ENCODE peak calls at places on chromosomes 1 and 21, in six cellular contexts. G, H, Z, E, I and K are unnamed samples.

GRCh38 chr1:225811622-225812487 is 1.9 kb downstream of the EPHX1 start:
- DNase-seq in E (peak), I (no peak), Z (no peak), H (no peak), G (peak), K (peak)

GRCh38 chr1:176880954-176881595 is 283.4 kb downstream of the ASTN1 start:
- DNase-seq in I (no peak), E (peak), H (peak), Z (peak), G (peak), K (peak)

GRCh38 chr1:67214420-67215174 is 48.3 kb downstream of the IL23R start:
- DNase-seq in H (peak), I (peak), G (no peak), Z (no peak), E (peak), K (no peak)

GRCh38 chr1:2258996-2259395 is 30.9 kb downstream of the SKI start:
- DNase-seq in I (no peak), E (no peak), H (no peak), Z (no peak), G (no peak), K (no peak)

GRCh38 chr1:44740179-44740617 is 561 bp downstream of the KIF2C start:
- DNase-seq in I (no peak), Z (no peak), E (no peak), H (no peak), G (no peak), K (no peak)

GRCh38 chr1:226627924-226628623 is 79.5 kb downstream of the STUM start:
- DNase-seq in I (no peak), H (no peak), G (no peak), Z (no peak), E (no peak), K (no peak)

GRCh38 chr1:225923381-225923691 is 714 bp downstream of the PYCR2 start:
- DNase-seq in H (no peak), E (peak), Z (peak), I (no peak), G (no peak), K (peak)

GRCh38 chr1:98854137-98854536 is 150.5 kb downstream of the PLPPR5 start:
- DNase-seq in H (no peak), Z (no peak), G (no peak), E (no peak), I (no peak), K (no peak)

DNA sequence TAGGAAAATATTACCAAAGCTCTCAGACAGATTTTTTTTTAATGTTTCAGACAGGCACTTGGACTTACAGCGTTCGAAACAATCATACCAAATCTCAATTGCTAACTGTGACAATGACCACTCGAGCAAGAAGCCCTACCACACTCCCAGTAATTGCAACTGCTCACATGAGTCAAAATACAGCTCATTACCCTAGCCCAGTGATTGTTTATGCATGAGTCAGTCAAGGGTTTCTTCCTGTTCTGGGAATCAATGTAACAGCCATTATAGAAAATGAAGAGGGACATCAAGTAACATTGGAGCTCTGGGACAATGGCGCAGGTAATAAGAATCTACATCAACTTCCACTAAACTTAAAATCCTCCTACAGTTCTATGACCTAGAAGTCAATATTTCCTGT is 56.1 kb upstream of the SH3GLB1 start:
- DNase-seq in I (no peak), Z (no peak), E (no peak), G (no peak), H (peak), K (peak)
- TF ChIP-seq BHLHE40 in I (no peak), Z (no peak), E (no peak), G (no peak), H (peak), K (no peak)

DNA sequence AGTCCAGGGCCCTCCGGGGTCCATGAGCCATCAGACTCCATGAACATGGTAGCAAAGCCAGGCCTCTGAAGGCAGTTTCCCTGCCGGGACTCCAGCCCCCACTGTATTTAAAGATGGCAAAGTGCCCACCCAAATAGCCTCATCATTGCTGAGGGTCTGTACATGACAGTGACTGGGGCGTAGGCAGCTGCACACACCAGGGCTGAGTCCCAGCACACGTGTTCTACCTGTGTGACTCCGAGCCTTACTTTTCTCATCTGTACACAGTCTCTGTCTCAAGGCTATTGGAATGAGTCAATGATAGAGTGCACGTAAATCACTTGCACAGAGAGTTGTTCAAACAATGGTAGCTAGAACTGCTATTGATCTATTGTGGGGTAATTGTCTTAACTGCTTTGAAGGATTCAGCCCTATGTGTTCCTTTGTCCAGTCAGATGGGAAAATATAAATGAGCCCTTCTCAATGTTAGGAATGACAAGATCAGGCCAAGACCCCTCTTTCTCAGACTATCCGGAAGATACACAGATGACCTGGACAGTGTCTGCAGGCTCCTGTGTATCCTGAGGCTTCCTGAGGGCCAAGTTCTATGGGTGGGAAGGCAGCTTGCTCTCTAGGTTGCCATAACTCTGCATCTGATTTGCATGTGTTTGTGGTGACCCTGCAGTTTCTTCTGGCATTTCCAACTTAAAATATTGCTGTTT is 48.9 kb downstream of the RASSF5 start:
- DNase-seq in E (peak), I (no peak), G (no peak), Z (no peak), H (no peak), K (no peak)
- TF ChIP-seq BHLHE40 in E (peak), I (no peak), G (no peak), Z (no peak), H (no peak), K (no peak)

DNA sequence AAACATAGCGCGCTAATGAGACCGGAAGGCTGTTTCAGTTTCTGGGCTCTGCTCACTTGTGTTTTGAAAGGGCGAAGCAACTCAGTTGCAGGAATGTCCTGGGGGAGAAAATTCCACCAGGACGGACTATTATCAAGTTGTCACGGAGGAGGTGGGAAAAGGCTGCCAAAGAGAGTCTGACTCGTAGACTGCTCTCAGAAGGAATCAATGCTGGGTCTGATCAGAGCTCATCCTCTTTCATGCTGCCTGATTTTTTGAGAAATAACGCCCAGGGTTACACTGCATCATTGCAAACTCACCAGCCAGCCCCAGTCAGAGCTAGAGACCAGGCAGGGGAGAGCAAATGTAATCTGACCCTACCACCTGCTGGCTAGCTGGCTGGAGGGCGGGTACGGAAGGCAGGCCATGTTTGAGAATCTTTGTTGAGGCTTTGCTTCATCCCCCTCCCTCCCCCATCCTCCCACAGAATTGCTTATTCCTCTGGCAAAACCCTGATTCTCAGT is 36.4 kb upstream of the BCL9 start:
- DNase-seq in I (no peak), G (no peak), Z (peak), H (peak), E (no peak), K (peak)
- TF ChIP-seq BHLHE40 in I (no peak), G (no peak), Z (no peak), H (no peak), E (no peak), K (no peak)

GRCh38 chr1:115429884-115430283 is 91.8 kb upstream of the NGF start:
- DNase-seq in Z (no peak), I (no peak), G (no peak), E (no peak), H (peak), K (no peak)
- TF ChIP-seq BHLHE40 in Z (no peak), I (no peak), G (no peak), E (no peak), H (no peak), K (no peak)

GRCh38 chr1:31745071-31745897 is 18.9 kb downstream of the ADGRB2 start:
- DNase-seq in E (peak), I (no peak), H (peak), Z (peak), G (peak), K (peak)
- TF ChIP-seq BHLHE40 in E (no peak), I (no peak), H (no peak), Z (peak), G (no peak), K (no peak)

GRCh38 chr1:154459044-154459443 is 43.0 kb upstream of the TDRD10 start:
- DNase-seq in E (no peak), H (no peak), G (no peak), I (no peak), Z (no peak), K (no peak)
- TF ChIP-seq BHLHE40 in E (no peak), H (no peak), G (no peak), I (no peak), Z (no peak), K (no peak)

DNA sequence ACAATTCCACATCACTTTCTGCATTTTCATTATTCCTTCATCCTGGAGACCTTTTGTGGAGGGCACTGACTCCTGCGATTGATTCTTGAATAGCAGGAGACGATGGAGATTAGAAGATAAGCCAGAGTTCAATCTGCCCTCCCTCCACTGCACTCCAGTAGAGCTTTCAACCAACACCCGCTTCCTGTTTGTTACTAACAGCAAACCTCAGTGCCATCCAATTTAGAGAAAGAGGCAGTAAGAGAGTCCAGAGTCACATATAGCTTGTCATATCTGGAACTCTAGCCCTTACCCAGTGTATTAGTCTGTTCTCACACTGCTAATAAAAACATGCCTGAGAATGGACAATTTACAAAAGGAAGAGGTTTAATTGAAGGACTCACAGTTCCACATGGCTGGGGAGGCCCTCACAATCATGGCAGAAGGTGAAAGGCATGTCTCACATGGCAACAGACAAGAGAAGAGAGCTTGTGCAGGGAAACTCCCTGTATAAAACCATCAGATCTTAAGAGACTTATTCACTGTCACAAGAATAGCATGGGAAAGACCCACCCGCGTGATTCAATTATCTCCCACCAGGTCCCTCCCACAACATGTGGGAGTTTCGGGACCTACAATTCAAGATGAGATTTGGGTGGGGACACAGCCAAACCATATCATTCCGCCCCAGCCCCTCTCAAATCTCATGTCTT is 55.9 kb downstream of the PCBP3 start:
- DNase-seq in G (no peak), Z (no peak), I (peak), E (no peak), H (no peak), K (no peak)
- TF ChIP-seq BHLHE40 in G (no peak), Z (no peak), I (no peak), E (no peak), H (no peak), K (no peak)

GRCh38 chr1:34803770-34804169 is 11.0 kb downstream of the GJA4 start:
- DNase-seq in G (no peak), I (no peak), Z (no peak), H (no peak), E (no peak), K (no peak)

GRCh38 chr1:34808051-34808810 is 15.4 kb downstream of the GJA4 start:
- DNase-seq in E (no peak), G (no peak), Z (no peak), I (no peak), H (no peak), K (peak)

GRCh38 chr1:34806396-34806795 is 13.6 kb downstream of the GJA4 start:
- DNase-seq in G (no peak), H (peak), Z (peak), E (no peak), I (no peak), K (no peak)
- TF ChIP-seq BHLHE40 in G (no peak), H (no peak), Z (no peak), E (no peak), I (no peak), K (no peak)